ENCODE peak calls at places on chromosome 13, in nine cellular contexts. F is fibroblast of pulmonary artery; W is astrocyte of the spinal cord; S is omental fat pad; C is CD4-positive, alpha-beta T cell; L is AG09319; Y is retinal pigment epithelial cell; Z is glutamatergic neuron; J is kidney epithelial cell. U is an unnamed sample.

GRCh38 chr13:74413482-74413881 is 279.3 kb upstream of the KLF12 start:
- DNase-seq in F (no peak), W (no peak), S (no peak), C (no peak), L (no peak), Y (no peak), Z (no peak), J (no peak), U (no peak)

GRCh38 chr13:105611424-105611823 is 924.0 kb downstream of the EFNB2 start:
- DNase-seq in F (peak; percentile 87), W (peak; percentile 76), S (no peak), C (no peak), L (no peak), Y (peak; percentile 65), Z (no peak), J (peak; percentile 70), U (no peak)

GRCh38 chr13:37947419-37948140 is 78.0 kb upstream of the TRPC4 start:
- DNase-seq in F (no peak), W (no peak), S (no peak), C (no peak), L (no peak), Y (no peak), Z (no peak), J (no peak), U (no peak)

GRCh38 chr13:113926301-113926761 is 47.5 kb downstream of the C13orf46 start:
- DNase-seq in F (peak; percentile 40), W (no peak), S (peak; percentile 14), C (no peak), L (peak; percentile 64), Y (no peak), Z (no peak), J (no peak), U (no peak)

GRCh38 chr13:109859898-109860297 is 73.5 kb upstream of the IRS2 start:
- DNase-seq in F (no peak), W (no peak), S (no peak), C (no peak), L (no peak), Y (peak; percentile 88), Z (no peak), J (no peak), U (no peak)

GRCh38 chr13:27541386-27541785 is 78.9 kb downstream of the LNX2 start:
- DNase-seq in F (no peak), W (no peak), S (no peak), C (no peak), L (no peak), Y (no peak), Z (no peak), J (no peak), U (no peak)

GRCh38 chr13:23848639-23849282 is 40.4 kb downstream of the MIPEP start:
- DNase-seq in F (no peak), W (no peak), S (no peak), C (no peak), L (no peak), Y (no peak), Z (no peak), J (no peak), U (no peak)

GRCh38 chr13:44266772-44267171 is 106.9 kb upstream of the SERP2 start:
- DNase-seq in F (no peak), W (no peak), S (no peak), C (no peak), L (no peak), Y (no peak), Z (no peak), J (no peak), U (no peak)

GRCh38 chr13:61508936-61509335 is 93.3 kb upstream of the PCDH20 start:
- DNase-seq in F (no peak), W (no peak), S (no peak), C (no peak), L (no peak), Y (no peak), Z (no peak), J (no peak), U (no peak)

GRCh38 chr13:104314926-104315535 is 1248.8 kb upstream of the SLC10A2 start:
- DNase-seq in F (no peak), W (peak; percentile 9), S (no peak), C (no peak), L (no peak), Y (no peak), Z (no peak), J (no peak), U (no peak)

GRCh38 chr13:39684531-39685137 is 29.2 kb downstream of the COG6 start:
- DNase-seq in F (peak; percentile 69), W (peak; percentile 60), S (no peak), C (no peak), L (no peak), Y (peak; percentile 15), Z (no peak), J (no peak), U (peak; percentile 12)

GRCh38 chr13:70339738-70340137 is 231.5 kb upstream of the KLHL1 start:
- DNase-seq in F (no peak), W (peak; percentile 8), S (no peak), C (no peak), L (no peak), Y (no peak), Z (peak; percentile 36), J (no peak), U (no peak)

GRCh38 chr13:43285891-43286602 is 262.7 kb downstream of the DNAJC15 start:
- DNase-seq in F (no peak), W (peak; percentile 84), S (no peak), C (no peak), L (no peak), Y (no peak), Z (no peak), J (peak; percentile 67), U (no peak)

GRCh38 chr13:19782049-19782726 is 557 bp downstream of the PSPC1 start:
- DNase-seq in F (peak; percentile 56), W (peak; percentile 62), S (peak; percentile 31), C (peak; percentile 31), L (peak; percentile 8), Y (no peak), Z (peak; percentile 69), J (no peak), U (peak; percentile 62)

GRCh38 chr13:55516610-55517009 is 1624.1 kb upstream of the PRR20A start:
- DNase-seq in F (no peak), W (no peak), S (no peak), C (no peak), L (no peak), Y (no peak), Z (no peak), J (no peak), U (no peak)

GRCh38 chr13:37595162-37595561 is 3.4 kb downstream of the POSTN start:
- DNase-seq in F (peak; percentile 77), W (peak; percentile 50), S (no peak), C (no peak), L (no peak), Y (no peak), Z (no peak), J (no peak), U (no peak)

GRCh38 chr13:74173822-74174221 is 39.6 kb upstream of the KLF12 start:
- DNase-seq in F (no peak), W (no peak), S (no peak), C (no peak), L (no peak), Y (no peak), Z (no peak), J (no peak), U (no peak)

GRCh38 chr13:105925496-105925895 is 610.0 kb downstream of the EFNB2 start:
- DNase-seq in F (peak; percentile 86), W (peak; percentile 13), S (no peak), C (no peak), L (no peak), Y (peak; percentile 88), Z (no peak), J (peak; percentile 1), U (no peak)

DNA sequence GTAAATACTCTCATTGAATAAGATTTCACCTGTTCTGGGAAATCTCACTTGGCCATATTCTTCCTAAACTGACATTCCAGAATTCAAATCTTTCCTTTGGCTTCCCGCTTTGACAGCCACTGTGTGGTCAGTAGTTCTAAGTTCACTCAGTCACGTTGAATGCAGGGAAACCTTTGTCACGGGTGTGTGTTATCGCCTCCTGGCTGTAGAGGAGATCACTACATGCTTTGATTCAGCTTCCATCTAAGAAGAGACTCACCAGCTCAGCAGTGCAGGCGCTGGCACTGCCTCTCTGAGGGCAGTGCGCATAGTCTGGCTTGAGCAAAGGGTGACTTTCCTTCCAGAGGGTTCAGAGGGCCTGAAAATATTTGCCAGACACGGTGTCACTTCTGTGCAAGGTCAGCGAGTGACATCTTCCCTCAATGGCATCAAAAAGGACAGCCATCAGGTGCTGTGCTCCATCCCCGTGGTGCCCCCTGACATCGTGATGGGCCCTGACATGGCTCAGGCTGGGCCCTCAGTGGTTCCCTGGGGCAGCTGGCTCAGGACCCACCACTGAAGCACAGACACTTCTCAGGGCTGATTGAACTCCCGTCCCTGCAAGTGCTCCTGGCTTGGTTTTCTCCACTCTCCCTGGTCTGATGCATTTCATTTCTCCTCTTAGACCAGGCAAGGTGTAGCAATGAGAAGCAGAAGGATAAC is 635.4 kb upstream of the ARGLU1 start:
- DNase-seq in F (peak; percentile 56), W (no peak), S (no peak), C (no peak), L (no peak), Y (no peak), Z (peak; percentile 46), J (no peak), U (peak; percentile 6)
- TF ChIP-seq CTCF in F (peak; percentile 37), W (peak; percentile 51), S (no peak), C (no peak), L (peak; percentile 12), Y (peak; percentile 58), Z (peak; percentile 77), J (no peak), U (no peak)

GRCh38 chr13:33740134-33740538 is 77.8 kb upstream of the RFC3 start:
- DNase-seq in F (peak; percentile 95), W (peak; percentile 52), S (no peak), C (no peak), L (no peak), Y (peak; percentile 26), Z (no peak), J (no peak), U (no peak)
- TF ChIP-seq CTCF in F (no peak), W (no peak), S (no peak), C (no peak), L (no peak), Y (no peak), Z (no peak), J (no peak), U (no peak)

GRCh38 chr13:110953833-110954532 is 39.1 kb upstream of the ANKRD10 start:
- DNase-seq in F (no peak), W (no peak), S (no peak), C (no peak), L (no peak), Y (no peak), Z (no peak), J (no peak), U (no peak)
- TF ChIP-seq CTCF in F (no peak), W (no peak), S (no peak), C (no peak), L (no peak), Y (no peak), Z (no peak), J (no peak), U (no peak)

GRCh38 chr13:98890186-98890585 is 87.7 kb downstream of the DOCK9 start:
- DNase-seq in F (peak; percentile 72), W (peak; percentile 82), S (no peak), C (no peak), L (no peak), Y (no peak), Z (no peak), J (peak; percentile 86), U (no peak)
- TF ChIP-seq CTCF in F (no peak), W (no peak), S (no peak), C (no peak), L (no peak), Y (no peak), Z (no peak), J (no peak), U (no peak)

GRCh38 chr13:95456837-95457236 is 95.7 kb upstream of the CLDN10 start:
- DNase-seq in F (no peak), W (no peak), S (no peak), C (no peak), L (no peak), Y (no peak), Z (no peak), J (no peak), U (no peak)
- TF ChIP-seq CTCF in F (no peak), W (no peak), S (no peak), C (no peak), L (no peak), Y (no peak), Z (no peak), J (no peak), U (no peak)

U was measured in GM20000.